ENCODE peak calls at places on chromosomes 4 and X, in eight cellular contexts. D is mesothelial cell of epicardium, K is AG04450, J is substantia nigra, A is A549, W is T-helper 2 cell, X is H9, U is anterior cingulate cortex. Z is an unnamed sample.

GRCh38 chr4:7763106-7763505 is 176.6 kb downstream of the AFAP1 start:
- DNase-seq in D (no peak), K (no peak), U (no peak), W (no peak), A (no peak), X (no peak), J (no peak), Z (no peak)

GRCh38 chr4:118909173-118909956 is 20.7 kb downstream of the SYNPO2 start:
- DNase-seq in W (no peak), K (no peak), D (no peak), J (no peak), U (no peak), X (no peak), A (no peak), Z (no peak)

GRCh38 chr4:107276052-107276451 is 239.9 kb upstream of the DKK2 start:
- DNase-seq in W (no peak), K (no peak), D (no peak), J (no peak), U (no peak), A (no peak), X (no peak), Z (no peak)

GRCh38 chr4:113065629-113066028 is 16.2 kb downstream of the ANK2 start:
- DNase-seq in D (no peak), U (no peak), K (no peak), J (no peak), W (no peak), X (no peak), A (no peak), Z (no peak)

GRCh38 chr4:110778526-110778925 is 155.6 kb upstream of the PITX2 start:
- DNase-seq in A (no peak), U (no peak), D (no peak), W (no peak), J (no peak), K (no peak), X (no peak), Z (no peak)

GRCh38 chr4:81757706-81758105 is 286.0 kb upstream of the RASGEF1B start:
- DNase-seq in J (peak; percentile 42), W (no peak), D (no peak), K (no peak), X (no peak), U (no peak), A (no peak), Z (no peak)

GRCh38 chrX:131650637-131651410 is 107.0 kb downstream of the OR13H1 start:
- DNase-seq in J (no peak), A (no peak), K (no peak), W (no peak), D (no peak), U (no peak), X (no peak), Z (peak; percentile 12)

GRCh38 chr4:99644453-99644852 is 13.2 kb downstream of the C4orf54 start:
- DNase-seq in D (no peak), K (no peak), A (no peak), U (no peak), X (no peak), J (no peak), W (no peak), Z (no peak)

GRCh38 chrX:46554942-46555341 is 9.7 kb upstream of the ZNF674 start:
- DNase-seq in K (no peak), A (peak; percentile 36), D (no peak), U (no peak), W (no peak), X (no peak), J (no peak), Z (peak; percentile 36)

GRCh38 chr4:156388826-156389225 is 435.2 kb upstream of the CTSO start:
- DNase-seq in W (no peak), K (no peak), X (no peak), D (no peak), U (no peak), A (no peak), J (no peak), Z (no peak)

GRCh38 chr4:146435962-146436361 is 85.8 kb downstream of the SLC10A7 start:
- DNase-seq in K (no peak), X (no peak), U (no peak), W (no peak), A (no peak), J (no peak), D (no peak), Z (peak; percentile 13)

GRCh38 chr4:20203508-20203907 is 48.2 kb upstream of the SLIT2 start:
- DNase-seq in K (peak; percentile 59), J (no peak), A (no peak), W (no peak), U (no peak), D (no peak), X (no peak), Z (peak; percentile 13)

GRCh38 chr4:2592572-2592971 is 56.1 kb downstream of the FAM193A start:
- DNase-seq in W (no peak), K (no peak), U (no peak), J (no peak), X (peak; percentile 64), A (no peak), D (no peak), Z (no peak)

GRCh38 chr4:3483471-3483921 is 20.4 kb downstream of the DOK7 start:
- DNase-seq in J (no peak), X (no peak), A (no peak), W (no peak), K (no peak), D (no peak), U (peak; percentile 26), Z (no peak)

GRCh38 chrX:73390628-73391567 is 56.0 kb upstream of the CDX4 start:
- DNase-seq in A (no peak), U (no peak), J (no peak), K (no peak), X (no peak), D (no peak), W (no peak), Z (no peak)

GRCh38 chr4:3305610-3306371 is 13.0 kb downstream of the RGS12 start:
- DNase-seq in D (peak; percentile 29), J (no peak), U (peak; percentile 45), X (no peak), W (no peak), A (no peak), K (no peak), Z (peak; percentile 23)

GRCh38 chrX:109926118-109926517 is 76.8 kb upstream of the TMEM164 start:
- DNase-seq in W (no peak), K (no peak), A (no peak), J (no peak), D (no peak), U (no peak), X (no peak), Z (no peak)

GRCh38 chrX:152738560-152738959 is 5.0 kb downstream of the MAGEA12 start:
- DNase-seq in J (no peak), D (no peak), A (no peak), X (no peak), K (no peak), U (no peak), W (no peak), Z (no peak)

GRCh38 chr4:7610062-7610670 is 175.4 kb upstream of the PSAPL1 start:
- DNase-seq in W (no peak), K (no peak), D (no peak), U (no peak), X (no peak), J (no peak), A (no peak), Z (no peak)

GRCh38 chrX:35919536-35920309 is at the start of gene CFAP47:
- DNase-seq in U (peak; percentile 30), J (peak; percentile 4), X (peak; percentile 74), K (no peak), D (peak; percentile 40), A (peak; percentile 36), W (no peak), Z (peak; percentile 14)

GRCh38 chr4:37549003-37549402 is 137.2 kb downstream of the RELL1 start:
- DNase-seq in A (no peak), D (no peak), J (no peak), X (no peak), U (no peak), K (no peak), W (no peak), Z (peak; percentile 86)

GRCh38 chrX:100615015-100615414 is 21.6 kb downstream of the TSPAN6 start:
- DNase-seq in J (no peak), D (no peak), X (peak; percentile 40), U (no peak), K (peak; percentile 10), W (no peak), A (peak; percentile 60), Z (peak; percentile 59)